ENCODE peak calls at places on chromosome 1, in five cellular contexts. T is stimulated activated CD8-positive, alpha-beta memory T cell treated with anti-CD3 and anti-CD28 coated beads, Interleukin-4, amount 100 ng/mL, for 1 hour; A is caudate nucleus; P is cardiac muscle cell; F is T-cell. G is an unnamed sample.

GRCh38 chr1:42183210-42183609 is 18.7 kb upstream of the GUCA2A start:
- DNase-seq in F (no peak), P (no peak), A (no peak), T (no peak), G (no peak)

GRCh38 chr1:108119500-108119899 is 80.6 kb downstream of the SLC25A24 start:
- DNase-seq in P (no peak), T (no peak), F (no peak), A (no peak), G (no peak)

GRCh38 chr1:62926681-62927252 is 142.8 kb downstream of the ATG4C start:
- DNase-seq in F (no peak), A (no peak), P (no peak), T (no peak), G (no peak)

GRCh38 chr1:200971955-200972711 is 51.4 kb downstream of the KIF21B start:
- DNase-seq in F (peak; percentile 45), A (peak; percentile 53), P (peak; percentile 79), T (peak; percentile 59), G (peak; percentile 12)

GRCh38 chr1:40539338-40539737 is 7.9 kb downstream of the ZNF684 start:
- DNase-seq in A (no peak), T (no peak), F (no peak), P (no peak), G (no peak)

GRCh38 chr1:150981805-150982712 is at the start of gene ANXA9:
- DNase-seq in A (no peak), F (no peak), T (no peak), P (no peak), G (no peak)

GRCh38 chr1:30085814-30086770 is 637.3 kb downstream of the MATN1 start:
- DNase-seq in T (no peak), A (peak; percentile 15), F (no peak), P (peak; percentile 60), G (no peak)

GRCh38 chr1:174217787-174218574 is 58.7 kb downstream of the RABGAP1L start:
- DNase-seq in P (peak; percentile 58), A (no peak), T (no peak), F (no peak), G (no peak)

GRCh38 chr1:40421694-40422384 is 28.4 kb upstream of the ZFP69B start:
- DNase-seq in A (peak; percentile 37), F (no peak), T (no peak), P (peak; percentile 75), G (no peak)

GRCh38 chr1:54973205-54973921 is 7.1 kb upstream of the TMEM61 start:
- DNase-seq in A (no peak), T (no peak), F (no peak), P (peak; percentile 64), G (peak; percentile 20)

GRCh38 chr1:107766533-107766932 is 198.4 kb downstream of the VAV3 start:
- DNase-seq in F (no peak), A (no peak), P (no peak), T (no peak), G (no peak)

GRCh38 chr1:56803561-56804156 is 15.5 kb downstream of the FYB2 start:
- DNase-seq in P (peak; percentile 27), T (no peak), F (no peak), A (no peak), G (no peak)

GRCh38 chr1:3746784-3747521 is 5.3 kb upstream of the CCDC27 start:
- DNase-seq in T (peak; percentile 74), F (peak; percentile 75), P (peak; percentile 78), A (peak; percentile 89), G (no peak)

GRCh38 chr1:21734526-21734925 is 48.4 kb downstream of the USP48 start:
- DNase-seq in T (no peak), A (no peak), P (no peak), F (no peak), G (no peak)

G was measured in amniotic stem cell.